ENCODE peak calls at places on chromosomes 11 and 22, in nine cellular contexts. P, Z, Q, D, M, O, C, V and T are unnamed samples.

GRCh38 chr11:41282436-41282835 is 177.0 kb downstream of the LRRC4C start:
- DNase-seq in P (no peak), Z (no peak), Q (no peak), D (no peak), M (no peak), O (no peak), C (no peak), V (no peak), T (no peak)

GRCh38 chr11:44852159-44852707 is 98.5 kb downstream of the TP53I11 start:
- DNase-seq in P (no peak), Z (no peak), Q (peak; percentile 14), D (no peak), M (no peak), O (no peak), C (no peak), V (peak; percentile 27), T (no peak)

GRCh38 chr22:45058622-45058912 is 48.8 kb upstream of the PHF21B start:
- DNase-seq in P (no peak), Z (no peak), Q (no peak), D (no peak), M (no peak), O (no peak), C (no peak), V (no peak), T (no peak)

GRCh38 chr11:76159983-76160661 is 46.2 kb downstream of the WNT11 start:
- DNase-seq in P (no peak), Z (no peak), Q (no peak), D (no peak), M (no peak), O (no peak), C (no peak), V (no peak), T (no peak)

GRCh38 chr11:71482746-71483364 is 29.9 kb downstream of the NADSYN1 start:
- DNase-seq in P (no peak), Z (no peak), Q (no peak), D (no peak), M (no peak), O (no peak), C (no peak), V (no peak), T (no peak)

GRCh38 chr11:78127408-78127807 is 12.0 kb downstream of the ALG8 start:
- DNase-seq in P (no peak), Z (no peak), Q (no peak), D (no peak), M (no peak), O (no peak), C (no peak), V (peak; percentile 7), T (no peak)

GRCh38 chr22:20021196-20022181 is 579 bp downstream of the TANGO2 start:
- DNase-seq in P (peak; percentile 91), Z (no peak), Q (peak; percentile 46), D (no peak), M (peak; percentile 23), O (peak; percentile 91), C (no peak), V (peak; percentile 67), T (peak; percentile 85)

GRCh38 chr11:3962406-3962840 is 107.0 kb downstream of the STIM1 start:
- DNase-seq in P (no peak), Z (no peak), Q (no peak), D (no peak), M (no peak), O (no peak), C (no peak), V (no peak), T (no peak)

GRCh38 chr22:36362819-36363377 is 24.9 kb downstream of the MYH9 start:
- DNase-seq in P (no peak), Z (peak; percentile 46), Q (peak; percentile 80), D (no peak), M (no peak), O (no peak), C (no peak), V (peak; percentile 73), T (no peak)

GRCh38 chr11:12029738-12030363 is 21.4 kb upstream of the DKK3 start:
- DNase-seq in P (no peak), Z (no peak), Q (peak; percentile 83), D (no peak), M (no peak), O (no peak), C (no peak), V (peak; percentile 82), T (no peak)

GRCh38 chr11:1148752-1149180 is 9.0 kb upstream of the MUC5AC start:
- DNase-seq in P (no peak), Z (no peak), Q (no peak), D (no peak), M (no peak), O (no peak), C (no peak), V (no peak), T (no peak)

GRCh38 chr11:2791139-2791520 is 91.3 kb upstream of the KCNQ1OT1 start:
- DNase-seq in P (peak; percentile 35), Z (no peak), Q (no peak), D (no peak), M (no peak), O (peak; percentile 44), C (no peak), V (no peak), T (peak; percentile 45)

GRCh38 chr11:81673001-81673400 is 1060.7 kb downstream of the FAM181B start:
- DNase-seq in P (no peak), Z (no peak), Q (no peak), D (no peak), M (no peak), O (no peak), C (no peak), V (no peak), T (no peak)

GRCh38 chr11:37905707-37906417 is 1307.8 kb upstream of the RAG2 start:
- DNase-seq in P (no peak), Z (no peak), Q (no peak), D (no peak), M (no peak), O (no peak), C (no peak), V (no peak), T (no peak)

GRCh38 chr11:43986327-43986726 is 43.9 kb downstream of the C11orf96 start:
- DNase-seq in P (no peak), Z (no peak), Q (no peak), D (no peak), M (no peak), O (no peak), C (no peak), V (no peak), T (no peak)

GRCh38 chr11:78576549-78577097 is 2.0 kb upstream of the NARS2 start:
- DNase-seq in P (no peak), Z (no peak), Q (no peak), D (no peak), M (no peak), O (no peak), C (no peak), V (no peak), T (no peak)

GRCh38 chr11:69076129-69076791 is 27.5 kb downstream of the TPCN2 start:
- DNase-seq in P (no peak), Z (no peak), Q (peak; percentile 66), D (no peak), M (no peak), O (no peak), C (no peak), V (peak; percentile 36), T (no peak)

GRCh38 chr11:74141274-74141695 is 29.5 kb downstream of the C2CD3 start:
- DNase-seq in P (no peak), Z (no peak), Q (peak; percentile 18), D (no peak), M (no peak), O (no peak), C (peak; percentile 82), V (peak; percentile 65), T (peak; percentile 47)

GRCh38 chr11:125904678-125905077 is 370 bp downstream of the DDX25 start:
- DNase-seq in P (no peak), Z (no peak), Q (no peak), D (no peak), M (no peak), O (no peak), C (no peak), V (no peak), T (no peak)

GRCh38 chr11:107592813-107593212 is 1.9 kb downstream of the ELMOD1 start:
- DNase-seq in P (no peak), Z (no peak), Q (peak; percentile 13), D (no peak), M (no peak), O (no peak), C (no peak), V (no peak), T (no peak)

GRCh38 chr11:40281055-40281580 is 1178.3 kb downstream of the LRRC4C start:
- DNase-seq in P (no peak), Z (no peak), Q (no peak), D (no peak), M (no peak), O (no peak), C (no peak), V (no peak), T (no peak)

GRCh38 chr22:50118557-50119168 is 28.9 kb downstream of the MOV10L1 start:
- DNase-seq in P (no peak), Z (no peak), Q (peak; percentile 69), D (no peak), M (no peak), O (no peak), C (peak; percentile 62), V (peak; percentile 83), T (no peak)

GRCh38 chr22:33354928-33355327 is 296.7 kb upstream of the SYN3 start:
- DNase-seq in P (no peak), Z (no peak), Q (no peak), D (no peak), M (no peak), O (no peak), C (no peak), V (peak; percentile 63), T (no peak)

GRCh38 chr11:118792642-118793124 is 1.7 kb upstream of the DDX6 start:
- DNase-seq in P (no peak), Z (peak; percentile 79), Q (peak; percentile 92), D (peak; percentile 57), M (peak; percentile 78), O (peak; percentile 81), C (peak; percentile 93), V (peak; percentile 93), T (peak; percentile 68)

GRCh38 chr22:31347251-31348008 is 1.3 kb upstream of the PATZ1 start:
- DNase-seq in P (peak; percentile 79), Z (peak; percentile 75), Q (peak; percentile 67), D (peak; percentile 54), M (peak; percentile 74), O (peak; percentile 82), C (peak; percentile 71), V (peak; percentile 74), T (peak; percentile 67)

GRCh38 chr11:12725863-12726666 is 51.8 kb downstream of the TEAD1 start:
- DNase-seq in P (no peak), Z (no peak), Q (peak; percentile 87), D (no peak), M (no peak), O (no peak), C (peak; percentile 31), V (peak; percentile 55), T (no peak)

GRCh38 chr11:15575409-15575808 is 460.7 kb downstream of the INSC start:
- DNase-seq in P (no peak), Z (no peak), Q (no peak), D (no peak), M (no peak), O (no peak), C (no peak), V (no peak), T (no peak)

GRCh38 chr11:57499413-57499982 is 16.0 kb downstream of the SLC43A1 start:
- DNase-seq in P (peak; percentile 99), Z (peak; percentile 53), Q (peak; percentile 91), D (peak; percentile 82), M (peak; percentile 69), O (peak; percentile 97), C (peak; percentile 83), V (peak; percentile 92), T (peak; percentile 97)